ENCODE peak calls at places on chromosomes 7 and 10, in seven cellular contexts. L, J, N, I, P, R and K are unnamed samples.

GRCh38 chr7:112748381-112748780 is 41.8 kb downstream of the TMEM168 start:
- DNase-seq in J (no peak), R (no peak), L (no peak), P (no peak), I (no peak), N (no peak), K (no peak)

GRCh38 chr10:45378866-45379265 is 4.8 kb downstream of the ALOX5 start:
- DNase-seq in P (no peak), R (no peak), L (no peak), J (no peak), N (no peak), I (no peak), K (peak)

GRCh38 chr7:37505750-37506353 is 57.2 kb upstream of the ELMO1 start:
- DNase-seq in L (no peak), N (no peak), P (no peak), I (no peak), J (no peak), R (no peak), K (no peak)

GRCh38 chr7:45162311-45162845 is 4.8 kb downstream of the RAMP3 start:
- DNase-seq in L (no peak), I (no peak), J (no peak), P (no peak), R (no peak), N (no peak), K (peak)

GRCh38 chr10:13808556-13809391 is 222.0 kb downstream of the PRPF18 start:
- DNase-seq in P (peak), L (no peak), N (no peak), R (no peak), I (peak), J (no peak), K (no peak)

GRCh38 chr10:131790021-131790420 is 110.8 kb upstream of the PPP2R2D start:
- DNase-seq in P (no peak), N (no peak), I (no peak), J (no peak), R (peak), L (no peak), K (no peak)

GRCh38 chr7:16064316-16064715 is 357.0 kb downstream of the CRPPA start:
- DNase-seq in J (no peak), R (no peak), P (no peak), L (no peak), I (no peak), N (no peak), K (no peak)

GRCh38 chr10:73814896-73815718 is 3.7 kb upstream of the NDST2 start:
- DNase-seq in N (no peak), L (no peak), I (no peak), R (peak), J (no peak), P (no peak), K (no peak)

GRCh38 chr7:36019538-36019937 is 133.5 kb upstream of the EEPD1 start:
- DNase-seq in N (no peak), L (no peak), I (no peak), P (no peak), R (no peak), J (no peak), K (no peak)

GRCh38 chr10:71740069-71740468 is 20.5 kb upstream of the C10orf105 start:
- DNase-seq in I (peak), P (no peak), R (no peak), N (no peak), L (no peak), J (peak), K (no peak)

GRCh38 chr10:1370298-1370697 is 314.1 kb downstream of the WDR37 start:
- DNase-seq in P (no peak), N (no peak), R (no peak), I (no peak), J (no peak), L (no peak), K (no peak)

GRCh38 chr10:35497909-35498308 is 107.2 kb upstream of the GJD4 start:
- DNase-seq in P (no peak), L (no peak), I (no peak), R (no peak), N (no peak), J (no peak), K (no peak)

GRCh38 chr10:23439920-23440875 is 1.3 kb downstream of the OTUD1 start:
- DNase-seq in J (peak), P (peak), N (no peak), L (peak), I (peak), R (peak), K (peak)

GRCh38 chr7:12738665-12739064 is 51.2 kb downstream of the ARL4A start:
- DNase-seq in J (no peak), N (no peak), I (no peak), P (no peak), L (no peak), R (no peak), K (no peak)

GRCh38 chr7:107506683-107507339 is 37.0 kb downstream of the GPR22 start:
- DNase-seq in L (peak), P (peak), I (peak), J (peak), R (no peak), N (peak), K (no peak)

GRCh38 chr7:6175642-6176041 is 96.8 kb downstream of the CYTH3 start:
- DNase-seq in L (no peak), J (no peak), I (peak), N (no peak), R (no peak), P (no peak), K (no peak)

GRCh38 chr7:38211940-38212339 is 33.9 kb downstream of the STARD3NL start:
- DNase-seq in I (no peak), J (no peak), P (peak), N (no peak), R (no peak), L (no peak), K (no peak)

DNA sequence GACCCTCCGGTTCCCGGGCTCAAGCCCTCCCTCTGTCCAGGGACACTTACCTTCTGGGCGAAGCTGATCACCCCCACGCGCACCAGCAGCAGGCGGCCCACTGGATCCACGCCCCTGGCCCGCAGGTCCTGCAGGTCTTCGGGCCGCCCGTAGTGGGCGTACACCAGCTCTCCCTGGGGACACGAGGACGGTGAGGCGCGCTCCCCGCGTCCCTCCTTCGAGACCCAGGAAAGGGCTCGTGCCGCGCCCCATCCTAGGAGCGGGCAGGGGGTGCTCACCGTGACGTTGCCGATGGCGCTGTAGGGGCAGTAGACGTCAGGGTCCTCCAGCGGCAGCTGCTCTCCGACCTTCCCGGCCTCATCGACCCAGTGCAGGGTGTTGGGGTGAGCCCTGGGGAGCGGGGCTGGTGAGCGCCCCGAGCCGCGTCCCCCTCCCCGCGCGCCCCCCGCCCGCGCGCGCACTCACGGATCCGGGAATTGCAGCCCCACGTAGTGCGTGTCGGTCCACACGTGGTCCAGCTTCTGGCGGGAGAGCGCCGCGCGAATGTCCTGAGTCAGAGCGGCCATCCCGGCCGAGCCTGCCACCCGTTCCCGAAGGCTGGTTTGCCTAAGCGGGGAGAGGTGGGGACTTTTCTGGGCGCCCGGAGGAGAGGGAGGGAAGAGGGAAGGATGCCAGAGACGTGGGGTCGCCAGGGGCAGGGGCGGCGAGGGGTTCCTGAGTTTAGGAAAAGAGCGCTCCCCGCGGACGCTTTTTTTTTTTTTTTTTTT is 8.2 kb downstream of the TFR2 start:
- DNase-seq in P (no peak), J (no peak), N (no peak), I (peak), R (peak), L (peak), K (peak)
- TF ChIP-seq POLR2A in P (no peak), J (no peak), N (no peak), I (no peak), R (peak), L (no peak), K (no peak)

DNA sequence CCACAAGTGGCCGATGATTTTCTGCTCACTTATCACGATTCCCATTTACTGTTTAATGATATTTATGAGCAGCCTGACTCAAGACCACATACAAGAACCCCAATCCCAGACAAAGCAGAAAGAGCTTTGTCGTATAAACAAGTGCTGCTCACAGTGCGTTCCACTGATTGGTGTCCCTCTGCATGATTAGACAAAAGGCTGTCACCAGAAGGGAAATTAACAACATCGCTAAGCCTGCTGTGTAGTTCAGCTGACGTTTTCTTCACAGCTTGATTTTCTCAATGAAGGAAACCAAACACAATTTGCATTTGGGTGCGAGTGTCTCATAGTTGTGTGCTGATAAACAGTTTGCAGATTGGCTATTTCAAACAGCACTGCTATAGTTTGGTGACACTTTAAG is 92.9 kb downstream of the SVIL start:
- DNase-seq in I (no peak), L (no peak), J (no peak), N (no peak), P (no peak), R (no peak), K (no peak)
- H3K27ac ChIP-seq in I (no peak), L (no peak), J (no peak), N (no peak), P (no peak), R (no peak), K (no peak)

DNA sequence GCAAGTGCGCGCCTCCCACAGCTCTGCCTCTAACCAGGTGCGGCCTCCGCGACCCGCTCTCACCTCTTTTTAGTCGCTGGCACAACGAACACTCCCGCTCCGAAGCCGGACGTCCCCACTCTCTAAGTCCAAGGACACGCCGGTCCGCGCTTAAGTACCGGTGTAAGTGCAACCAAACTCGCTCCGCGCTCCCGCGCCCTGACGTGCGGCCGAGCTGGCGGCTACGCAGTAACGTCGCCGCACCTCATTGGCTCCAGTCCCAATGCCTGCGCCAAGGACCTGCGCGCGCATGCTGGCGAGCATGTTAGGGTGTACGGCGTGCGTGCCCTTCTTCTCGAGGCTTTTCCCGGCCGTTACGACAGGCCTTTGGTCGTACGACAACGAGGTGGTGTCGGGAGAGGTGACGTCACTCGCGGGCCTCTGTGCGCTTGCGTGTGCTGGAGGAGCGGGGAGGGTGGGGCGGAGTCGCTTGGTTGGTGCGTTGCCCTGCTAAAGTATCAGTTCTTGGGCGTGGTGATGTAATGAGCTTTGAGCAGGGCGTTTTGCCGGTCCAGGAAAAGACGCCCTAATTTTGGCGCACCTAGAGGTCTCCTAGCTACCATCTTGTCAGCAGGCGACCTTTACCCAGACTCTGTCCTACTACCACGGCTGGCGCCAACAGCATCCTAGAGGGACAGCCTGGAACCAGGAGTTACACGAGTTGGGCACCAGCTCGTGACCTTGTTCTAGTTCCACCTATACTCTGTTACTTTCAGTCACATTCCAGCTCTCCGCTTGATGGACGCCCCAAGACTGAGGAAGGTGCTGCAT is at the start of gene CYCS:
- DNase-seq in N (peak), J (peak), R (peak), P (peak), L (peak), I (peak), K (peak)
- TF ChIP-seq POLR2A in N (peak), J (peak), R (peak), P (peak), L (peak), I (peak), K (peak)

GRCh38 chr10:63582686-63583085 is 61.5 kb downstream of the REEP3 start:
- DNase-seq in J (no peak), P (no peak), L (no peak), R (no peak), N (no peak), I (no peak), K (no peak)

GRCh38 chr10:63583397-63583796 is 62.2 kb downstream of the REEP3 start:
- DNase-seq in J (no peak), R (no peak), L (no peak), I (no peak), P (no peak), N (no peak), K (no peak)

GRCh38 chr10:63587191-63587590 is 66.0 kb downstream of the REEP3 start:
- DNase-seq in P (no peak), I (no peak), R (no peak), J (no peak), N (no peak), L (no peak), K (no peak)

GRCh38 chr10:63586048-63586447 is 64.8 kb downstream of the REEP3 start:
- DNase-seq in R (no peak), P (no peak), N (no peak), I (no peak), J (no peak), L (no peak), K (no peak)

DNA sequence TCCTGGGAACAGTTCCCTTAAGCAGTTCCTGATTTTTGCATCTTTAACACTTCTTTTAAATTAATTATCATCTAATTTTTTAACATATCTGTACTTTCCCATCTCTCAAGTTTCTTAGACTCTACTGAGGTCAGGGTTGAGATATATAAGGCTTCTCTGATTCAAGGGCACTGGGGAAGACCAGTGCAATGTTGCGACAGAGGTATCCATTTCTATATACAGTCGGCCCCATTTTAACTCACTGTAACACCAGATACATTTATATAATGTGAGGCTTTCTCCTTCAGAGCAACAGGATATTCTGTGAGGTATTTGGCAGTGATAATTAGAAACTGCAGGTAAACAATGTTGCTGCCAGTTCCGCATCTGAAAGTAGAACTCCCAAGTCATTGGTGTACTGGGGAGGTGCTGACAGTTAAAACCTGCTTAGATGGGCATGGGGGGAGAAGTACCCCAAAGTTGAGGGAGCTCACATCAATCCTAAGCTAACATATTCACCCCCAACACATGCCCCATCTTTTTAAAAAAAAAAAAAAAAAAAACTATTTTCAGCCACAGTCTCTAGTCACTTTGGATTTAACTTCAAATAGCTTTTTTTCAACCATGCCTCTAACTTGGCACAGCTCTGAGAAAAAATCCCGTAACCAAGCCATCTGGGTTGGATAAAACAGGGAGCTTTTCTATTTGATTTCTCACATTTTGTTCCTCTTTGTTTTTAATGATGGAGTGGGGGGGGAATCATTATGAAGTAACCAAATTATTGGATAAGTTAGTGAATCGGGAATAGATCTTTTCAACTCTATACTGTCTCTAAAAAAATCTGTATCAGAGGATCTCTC is 62.9 kb downstream of the REEP3 start:
- DNase-seq in P (no peak), I (no peak), R (no peak), J (peak), L (no peak), N (no peak), K (no peak)
- H3K27ac ChIP-seq in P (no peak), I (no peak), R (no peak), J (no peak), L (no peak), N (peak), K (no peak)

GRCh38 chr10:78458983-78459638 is 425.4 kb downstream of the RPS24 start:
- DNase-seq in R (peak), I (peak), N (no peak), L (no peak), P (peak), J (no peak), K (no peak)
- TF ChIP-seq POLR2A in R (no peak), I (no peak), N (no peak), L (peak), P (peak), J (no peak), K (no peak)

GRCh38 chr10:122112625-122113160 is 123.7 kb downstream of the TACC2 start:
- DNase-seq in N (peak), R (peak), P (peak), L (peak), I (peak), J (peak), K (peak)
- H3K27ac ChIP-seq in N (peak), R (peak), P (peak), L (peak), I (peak), J (peak), K (peak)